ENCODE peak calls at places on chromosome 3, in seven cellular contexts. J is cardiac fibroblast, T is fibroblast of villous mesenchyme, C is epithelial cell of proximal tubule, M is PC-9, N is breast epithelium, L is AG04449. I is an unnamed sample.

GRCh38 chr3:126348308-126348920 is 8.8 kb downstream of the KLF15 start:
- DNase-seq in J (no peak), T (no peak), C (no peak), M (no peak), N (no peak), L (no peak), I (no peak)

GRCh38 chr3:188776447-188776846 is 395.3 kb upstream of the TPRG1 start:
- DNase-seq in J (peak), T (no peak), C (no peak), M (no peak), N (no peak), L (no peak), I (no peak)

GRCh38 chr3:71063768-71064287 is 519.7 kb downstream of the FOXP1 start:
- DNase-seq in J (no peak), T (peak), C (no peak), M (no peak), N (no peak), L (no peak), I (no peak)

GRCh38 chr3:20417390-20417789 is 231.4 kb upstream of the SGO1 start:
- DNase-seq in J (no peak), T (no peak), C (no peak), M (no peak), N (no peak), L (no peak), I (no peak)

GRCh38 chr3:196868297-196868661 is 559 bp downstream of the SENP5 start:
- DNase-seq in J (peak), T (peak), C (no peak), M (no peak), N (no peak), L (no peak), I (no peak)

GRCh38 chr3:66261318-66261717 is 40.5 kb downstream of the SLC25A26 start:
- DNase-seq in J (peak), T (no peak), C (no peak), M (no peak), N (no peak), L (no peak), I (no peak)

GRCh38 chr3:31966978-31967592 is 14.0 kb downstream of the OSBPL10 start:
- DNase-seq in J (no peak), T (no peak), C (no peak), M (no peak), N (no peak), L (no peak), I (no peak)

GRCh38 chr3:15387735-15388134 is 39.6 kb downstream of the METTL6 start:
- DNase-seq in J (no peak), T (no peak), C (no peak), M (no peak), N (no peak), L (no peak), I (no peak)

GRCh38 chr3:111965484-111965883 is 13.3 kb upstream of the ABHD10 start:
- DNase-seq in J (no peak), T (no peak), C (no peak), M (no peak), N (no peak), L (no peak), I (no peak)

GRCh38 chr3:58560771-58561311 is 16.4 kb downstream of the FAM107A start:
- DNase-seq in J (peak), T (peak), C (peak), M (peak), N (no peak), L (peak), I (peak)

GRCh38 chr3:11375333-11376076 is 103.3 kb downstream of the ATG7 start:
- DNase-seq in J (no peak), T (no peak), C (no peak), M (no peak), N (no peak), L (no peak), I (no peak)

GRCh38 chr3:123432832-123433523 is 15.9 kb downstream of the ADCY5 start:
- DNase-seq in J (no peak), T (no peak), C (no peak), M (no peak), N (no peak), L (no peak), I (no peak)

GRCh38 chr3:62201438-62202035 is 171.8 kb downstream of the FEZF2 start:
- DNase-seq in J (peak), T (peak), C (no peak), M (peak), N (no peak), L (no peak), I (no peak)

GRCh38 chr3:177893321-177893720 is 642.9 kb upstream of the KCNMB2 start:
- DNase-seq in J (peak), T (peak), C (no peak), M (no peak), N (no peak), L (no peak), I (no peak)

GRCh38 chr3:114214542-114215341 is 22.6 kb downstream of the ZNF80 start:
- DNase-seq in J (no peak), T (no peak), C (no peak), M (no peak), N (no peak), L (no peak), I (no peak)

GRCh38 chr3:123708531-123708930 is 123.7 kb upstream of the HACD2 start:
- DNase-seq in J (no peak), T (no peak), C (no peak), M (no peak), N (no peak), L (no peak), I (no peak)

GRCh38 chr3:188772886-188773285 is 398.9 kb upstream of the TPRG1 start:
- DNase-seq in J (peak), T (peak), C (no peak), M (no peak), N (no peak), L (peak), I (no peak)

GRCh38 chr3:45690331-45691035 is 1.3 kb downstream of the SACM1L start:
- DNase-seq in J (no peak), T (no peak), C (no peak), M (no peak), N (no peak), L (no peak), I (no peak)

GRCh38 chr3:138180375-138181029 is 5.8 kb upstream of the DBR1 start:
- DNase-seq in J (peak), T (peak), C (no peak), M (no peak), N (no peak), L (no peak), I (no peak)

GRCh38 chr3:127426444-127427168 is 138.8 kb upstream of the PRR20G start:
- DNase-seq in J (no peak), T (no peak), C (no peak), M (no peak), N (no peak), L (no peak), I (no peak)

GRCh38 chr3:71006810-71007785 is 576.4 kb downstream of the FOXP1 start:
- DNase-seq in J (peak), T (peak), C (no peak), M (no peak), N (no peak), L (no peak), I (no peak)

GRCh38 chr3:34218706-34219105 is 420.3 kb downstream of the PDCD6IP start:
- DNase-seq in J (no peak), T (peak), C (no peak), M (no peak), N (no peak), L (no peak), I (no peak)

GRCh38 chr3:37241880-37242279 is 67.5 kb upstream of the LRRFIP2 start:
- DNase-seq in J (no peak), T (no peak), C (no peak), M (no peak), N (no peak), L (no peak), I (no peak)
- H3K4me3 ChIP-seq in J (no peak), T (no peak), C (peak), M (peak), N (no peak), L (no peak), I (no peak)

DNA sequence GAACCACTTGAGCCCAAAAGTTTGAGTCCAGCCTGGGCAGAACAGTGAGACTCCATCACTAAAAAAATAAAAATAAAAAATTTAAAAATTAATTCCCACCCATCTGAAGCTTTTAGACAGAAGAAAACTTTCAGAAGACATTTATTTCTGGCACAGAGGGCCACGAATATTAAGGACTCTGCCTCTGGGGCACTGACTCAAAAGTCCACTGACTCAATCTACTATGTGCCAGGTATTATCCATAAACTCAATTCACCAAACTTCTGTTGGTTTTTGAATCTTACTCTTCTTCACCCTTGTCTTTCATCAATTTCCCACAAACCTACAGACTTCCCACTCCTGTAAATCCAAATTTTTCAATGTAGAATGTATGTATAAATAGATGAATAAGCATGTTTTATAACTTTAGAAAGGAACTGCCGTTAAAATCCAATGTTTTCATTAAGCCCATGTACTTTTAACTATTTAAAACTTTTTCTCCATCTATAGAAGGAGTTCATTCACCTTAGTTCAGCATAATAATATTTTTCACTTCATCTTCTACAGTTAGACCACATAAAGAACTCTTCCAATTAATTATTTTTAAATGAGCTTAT is 19.9 kb downstream of the ATP13A3 start:
- DNase-seq in J (no peak), T (no peak), C (no peak), M (no peak), N (no peak), L (no peak), I (no peak)
- TF ChIP-seq CTCF in J (no peak), T (no peak), C (no peak), M (no peak), N (no peak), L (no peak), I (no peak)

GRCh38 chr3:79161941-79162340 is 605.9 kb downstream of the ROBO1 start:
- DNase-seq in J (peak), T (no peak), C (no peak), M (no peak), N (no peak), L (no peak), I (no peak)
- H3K4me3 ChIP-seq in J (no peak), T (no peak), C (no peak), M (no peak), N (no peak), L (no peak), I (no peak)

GRCh38 chr3:156010829-156011228 is 109.5 kb upstream of the KCNAB1 start:
- DNase-seq in J (peak), T (no peak), C (no peak), M (peak), N (no peak), L (no peak), I (no peak)
- TF ChIP-seq CTCF in J (peak), T (peak), C (peak), M (peak), N (no peak), L (no peak), I (peak)

GRCh38 chr3:147351301-147351700 is 55.0 kb downstream of the ZIC4 start:
- DNase-seq in J (no peak), T (no peak), C (no peak), M (no peak), N (no peak), L (no peak), I (no peak)
- H3K4me3 ChIP-seq in J (no peak), T (no peak), C (no peak), M (no peak), N (no peak), L (no peak), I (no peak)